ENCODE peak calls at places on chromosomes 12 and 14, in five cellular contexts. One of them, this sample, is unnamed.

GRCh38 chr12:6552140-6552551 is 3.7 kb downstream of the IFFO1 start:
- DNase-seq in mucosa of gallbladder: no peak
- DNase-seq in astrocyte: no peak
- DNase-seq in GM13977: no peak
- DNase-seq in body of pancreas: no peak
- DNase-seq in this sample: no peak

GRCh38 chr12:47725893-47726292 is 603 bp upstream of the ENDOU start:
- DNase-seq in mucosa of gallbladder: no peak
- DNase-seq in astrocyte: peak
- DNase-seq in GM13977: peak
- DNase-seq in body of pancreas: no peak
- DNase-seq in this sample: no peak

GRCh38 chr12:88870000-88870737 is 289.9 kb upstream of the KITLG start:
- DNase-seq in mucosa of gallbladder: no peak
- DNase-seq in astrocyte: peak
- DNase-seq in GM13977: no peak
- DNase-seq in body of pancreas: no peak
- DNase-seq in this sample: no peak

GRCh38 chr12:63955831-63956685 is 111.6 kb downstream of the SRGAP1 start:
- DNase-seq in mucosa of gallbladder: peak
- DNase-seq in astrocyte: no peak
- DNase-seq in GM13977: no peak
- DNase-seq in body of pancreas: peak
- DNase-seq in this sample: no peak

GRCh38 chr14:72792051-72792788 is 101.7 kb downstream of the DPF3 start:
- DNase-seq in mucosa of gallbladder: no peak
- DNase-seq in astrocyte: peak
- DNase-seq in GM13977: no peak
- DNase-seq in body of pancreas: peak
- DNase-seq in this sample: no peak

GRCh38 chr14:58280954-58281787 is 17.2 kb upstream of the ARID4A start:
- DNase-seq in mucosa of gallbladder: peak
- DNase-seq in astrocyte: peak
- DNase-seq in GM13977: peak
- DNase-seq in body of pancreas: peak
- DNase-seq in this sample: no peak

GRCh38 chr14:23548351-23549318 is 2.9 kb downstream of the ZFHX2 start:
- DNase-seq in mucosa of gallbladder: no peak
- DNase-seq in astrocyte: peak
- DNase-seq in GM13977: no peak
- DNase-seq in body of pancreas: no peak
- DNase-seq in this sample: no peak

GRCh38 chr12:109228664-109229063 is 80.4 kb downstream of the FOXN4 start:
- DNase-seq in mucosa of gallbladder: no peak
- DNase-seq in astrocyte: no peak
- DNase-seq in GM13977: no peak
- DNase-seq in body of pancreas: no peak
- DNase-seq in this sample: no peak

GRCh38 chr12:106773286-106773685 is 1.2 kb upstream of the RIC8B start:
- DNase-seq in mucosa of gallbladder: no peak
- DNase-seq in astrocyte: no peak
- DNase-seq in GM13977: no peak
- DNase-seq in body of pancreas: no peak
- DNase-seq in this sample: no peak

GRCh38 chr14:22976620-22977433 is 5.5 kb downstream of the AJUBA start:
- DNase-seq in mucosa of gallbladder: peak
- DNase-seq in astrocyte: no peak
- DNase-seq in GM13977: no peak
- DNase-seq in body of pancreas: peak
- DNase-seq in this sample: peak

GRCh38 chr14:104294628-104294982 is 156.2 kb downstream of the KIF26A start:
- DNase-seq in mucosa of gallbladder: no peak
- DNase-seq in astrocyte: no peak
- DNase-seq in GM13977: no peak
- DNase-seq in body of pancreas: peak
- DNase-seq in this sample: peak

GRCh38 chr12:50302686-50303085 is 19.4 kb upstream of the LIMA1 start:
- DNase-seq in mucosa of gallbladder: no peak
- DNase-seq in astrocyte: peak
- DNase-seq in GM13977: no peak
- DNase-seq in body of pancreas: no peak
- DNase-seq in this sample: no peak

GRCh38 chr12:4664111-4664510 is 15.2 kb downstream of the NDUFA9 start:
- DNase-seq in mucosa of gallbladder: no peak
- DNase-seq in astrocyte: peak
- DNase-seq in GM13977: no peak
- DNase-seq in body of pancreas: no peak
- DNase-seq in this sample: no peak

GRCh38 chr12:104352106-104352713 is 48.7 kb downstream of the EID3 start:
- DNase-seq in mucosa of gallbladder: no peak
- DNase-seq in astrocyte: peak
- DNase-seq in GM13977: no peak
- DNase-seq in body of pancreas: no peak
- DNase-seq in this sample: no peak

GRCh38 chr12:52285172-52285745 is 6.1 kb downstream of the KRT81 start:
- DNase-seq in mucosa of gallbladder: no peak
- DNase-seq in astrocyte: peak
- DNase-seq in GM13977: peak
- DNase-seq in body of pancreas: no peak
- DNase-seq in this sample: no peak

GRCh38 chr14:53767566-53767965 is 189.1 kb downstream of the BMP4 start:
- DNase-seq in mucosa of gallbladder: no peak
- DNase-seq in astrocyte: peak
- DNase-seq in GM13977: no peak
- DNase-seq in body of pancreas: no peak
- DNase-seq in this sample: no peak

GRCh38 chr12:14664434-14665023 is 31.9 kb downstream of the GUCY2C start:
- DNase-seq in mucosa of gallbladder: peak
- DNase-seq in astrocyte: peak
- DNase-seq in GM13977: peak
- DNase-seq in body of pancreas: peak
- DNase-seq in this sample: no peak

GRCh38 chr12:95473440-95473946 is 459 bp upstream of the METAP2 start:
- DNase-seq in mucosa of gallbladder: peak
- DNase-seq in astrocyte: no peak
- DNase-seq in GM13977: peak
- DNase-seq in body of pancreas: peak
- DNase-seq in this sample: peak

GRCh38 chr14:53228966-53229365 is 75.8 kb upstream of the DDHD1 start:
- DNase-seq in mucosa of gallbladder: no peak
- DNase-seq in astrocyte: no peak
- DNase-seq in GM13977: no peak
- DNase-seq in body of pancreas: no peak
- DNase-seq in this sample: no peak

This sample was measured in left colon.